ENCODE peak calls at places on chromosomes 3 and 15, in nine cellular contexts. X, S, M, F, D, E, R, O and T are unnamed samples.

GRCh38 chr3:127049390-127049789 is 66.5 kb downstream of the PLXNA1 start:
- DNase-seq in O (no peak), X (no peak), S (no peak), R (no peak), D (no peak), F (no peak), M (no peak), E (no peak), T (no peak)

GRCh38 chr3:112735927-112736326 is 95.0 kb upstream of the CCDC80 start:
- DNase-seq in O (no peak), F (no peak), D (no peak), X (no peak), R (no peak), E (no peak), S (no peak), M (no peak), T (no peak)

GRCh38 chr15:32965897-32966296 is 228.6 kb downstream of the FMN1 start:
- DNase-seq in F (no peak), R (no peak), S (no peak), D (no peak), M (no peak), O (no peak), E (no peak), X (no peak), T (no peak)

GRCh38 chr3:30577788-30578187 is 28.6 kb upstream of the TGFBR2 start:
- DNase-seq in E (no peak), O (no peak), S (no peak), X (no peak), D (no peak), R (no peak), F (no peak), M (no peak), T (no peak)

GRCh38 chr15:99967841-99968371 is 234.7 kb upstream of the LYSMD4 start:
- DNase-seq in D (peak; percentile 18), M (no peak), F (peak; percentile 33), O (no peak), X (peak; percentile 3), R (no peak), S (no peak), E (no peak), T (no peak)

GRCh38 chr3:63940389-63940757 is 28.2 kb upstream of the SCAANT1 start:
- DNase-seq in E (no peak), M (peak; percentile 50), D (no peak), F (peak; percentile 53), O (no peak), S (no peak), X (no peak), R (no peak), T (no peak)

GRCh38 chr3:10601857-10602230 is 96.5 kb upstream of the ATP2B2 start:
- DNase-seq in D (no peak), R (no peak), E (no peak), M (no peak), S (no peak), O (no peak), X (no peak), F (no peak), T (no peak)

GRCh38 chr15:60941448-60941847 is 287.7 kb downstream of the RORA start:
- DNase-seq in O (no peak), E (no peak), M (peak; percentile 49), X (no peak), S (peak; percentile 34), D (no peak), R (no peak), F (no peak), T (no peak)

DNA sequence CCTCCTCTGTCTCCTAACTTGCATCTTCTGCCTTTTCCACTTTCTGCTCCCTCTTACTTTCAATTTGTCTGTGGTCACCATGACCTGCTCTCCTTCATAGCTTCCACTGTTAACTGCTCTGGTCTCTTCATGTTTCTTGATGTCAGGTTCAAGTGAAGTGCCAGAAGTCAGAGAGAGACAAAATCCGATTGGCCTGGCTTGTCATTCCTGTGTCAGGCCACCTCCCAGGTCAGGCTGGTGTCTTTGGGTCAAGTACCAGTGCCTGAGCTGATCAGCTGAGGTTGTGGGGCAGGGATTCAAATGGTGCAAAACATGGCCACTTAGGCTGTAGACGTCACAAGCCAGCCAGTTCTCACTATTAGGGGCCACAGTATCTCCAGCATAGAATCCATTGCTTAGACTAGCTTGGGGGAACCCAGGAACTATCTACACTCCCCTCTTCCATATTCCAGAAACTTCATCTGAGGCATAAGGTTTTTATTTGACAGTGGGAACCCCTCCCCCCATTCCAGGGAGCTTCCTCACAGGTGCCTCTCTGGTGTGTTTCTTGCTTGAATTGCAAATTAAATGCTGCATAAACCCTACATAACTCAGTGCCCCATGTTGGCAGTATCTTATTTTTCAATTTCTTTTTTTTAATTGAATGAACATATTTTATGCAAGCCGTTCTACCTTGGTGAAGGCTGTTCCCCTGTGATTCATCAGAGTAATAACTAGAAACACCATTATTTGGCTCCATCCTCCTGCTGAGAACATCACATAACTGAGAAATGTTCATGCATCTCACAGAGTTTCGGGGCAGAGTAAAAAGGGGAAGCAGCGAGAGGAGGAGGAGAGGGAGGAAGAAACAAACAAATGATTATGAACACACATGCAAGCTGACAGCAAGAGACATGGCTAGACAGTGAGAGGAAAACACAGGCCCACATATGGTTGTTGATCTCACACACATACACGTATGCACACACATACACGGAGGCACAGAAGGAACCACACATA is 175.8 kb downstream of the TLE3 start:
- DNase-seq in E (no peak), D (no peak), R (no peak), O (no peak), X (no peak), M (no peak), F (no peak), S (no peak), T (no peak)
- H3K4me3 ChIP-seq in E (no peak overlapping the region), D (no peak overlapping the region), R (no peak overlapping the region), O (no peak overlapping the region), X (no peak overlapping the region), M (no peak overlapping the region), F (no peak overlapping the region), S (no peak overlapping the region), T (no peak overlapping the region)

GRCh38 chr15:67523337-67523736 is 2.4 kb downstream of the C15orf61 start:
- DNase-seq in E (no peak), S (no peak), M (no peak), F (no peak), X (no peak), D (no peak), R (no peak), O (no peak), T (no peak)

GRCh38 chr15:67520276-67520975 is 505 bp upstream of the C15orf61 start:
- DNase-seq in S (no peak), E (no peak), X (peak; percentile 50), F (peak; percentile 5), D (no peak), M (no peak), O (no peak), R (no peak), T (no peak)

GRCh38 chr15:67524235-67524634 is 3.3 kb downstream of the C15orf61 start:
- DNase-seq in E (no peak), O (no peak), F (no peak), R (no peak), X (no peak), M (no peak), D (no peak), S (no peak), T (no peak)

GRCh38 chr15:67521770-67522568 is 1.0 kb downstream of the C15orf61 start:
- DNase-seq in E (peak; percentile 20), M (no peak), O (peak; percentile 20), R (peak; percentile 50), X (no peak), F (peak; percentile 31), S (no peak), D (no peak), T (no peak)

DNA sequence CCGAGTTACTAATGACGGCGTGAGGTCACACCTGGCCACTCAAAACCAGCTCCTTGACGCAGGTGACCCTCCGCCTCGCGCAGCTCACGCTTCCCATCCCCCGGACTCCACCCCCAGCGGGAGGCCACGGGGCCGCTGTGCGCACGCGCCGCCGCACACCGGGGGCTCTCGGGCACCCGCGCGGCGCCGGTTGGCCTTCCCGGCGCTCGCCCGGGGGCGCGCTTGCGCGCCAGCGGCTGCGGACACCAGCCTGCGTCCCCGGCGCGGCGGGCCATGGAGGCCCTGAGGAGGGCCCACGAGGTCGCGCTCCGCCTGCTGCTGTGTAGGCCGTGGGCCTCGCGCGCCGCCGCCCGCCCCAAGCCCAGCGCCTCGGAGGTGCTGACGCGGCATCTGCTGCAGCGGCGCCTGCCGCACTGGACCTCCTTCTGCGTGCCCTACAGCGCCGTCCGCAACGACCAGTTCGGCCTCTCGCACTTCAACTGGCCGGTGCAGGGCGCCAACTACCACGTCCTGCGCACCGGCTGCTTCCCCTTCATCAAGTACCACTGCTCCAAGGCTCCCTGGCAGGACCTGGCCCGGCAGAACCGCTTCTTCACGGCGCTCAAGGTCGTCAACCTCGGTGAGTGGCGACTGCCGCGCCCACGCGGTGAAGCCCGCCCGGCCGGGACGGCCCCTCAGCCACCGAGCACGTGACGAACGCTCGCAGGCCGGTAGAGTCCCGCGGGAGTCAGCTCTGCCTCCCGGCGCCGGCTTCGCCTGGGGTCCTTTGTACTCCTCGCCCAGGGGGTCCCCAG is at the start of gene C15orf61:
- DNase-seq in F (peak; percentile 83), O (peak; percentile 97), R (no peak), M (no peak), D (peak; percentile 91), X (peak; percentile 84), S (peak; percentile 95), E (peak; percentile 84), T (no peak)
- TF ChIP-seq CTCF in F (no peak), O (peak; percentile 28), R (no peak), M (peak; percentile 10), D (no peak), X (no peak), S (no peak), E (no peak), T (no peak)

GRCh38 chr15:90644946-90645725 is 72.0 kb upstream of the BLM start:
- DNase-seq in D (no peak), O (no peak), M (no peak), X (no peak), E (no peak), R (no peak), F (no peak), S (no peak), T (no peak)

GRCh38 chr15:90643301-90643632 is 73.9 kb upstream of the BLM start:
- DNase-seq in E (no peak), X (no peak), D (no peak), M (no peak), F (no peak), R (no peak), S (no peak), O (no peak), T (no peak)

GRCh38 chr15:90645873-90646605 is 71.1 kb upstream of the BLM start:
- DNase-seq in F (no peak), O (no peak), R (no peak), E (no peak), X (no peak), D (peak; percentile 27), M (no peak), S (no peak), T (no peak)

GRCh38 chr15:90642464-90643300 is 74.5 kb upstream of the BLM start:
- DNase-seq in D (no peak), O (no peak), M (no peak), E (no peak), R (no peak), X (no peak), S (no peak), F (no peak), T (no peak)

DNA sequence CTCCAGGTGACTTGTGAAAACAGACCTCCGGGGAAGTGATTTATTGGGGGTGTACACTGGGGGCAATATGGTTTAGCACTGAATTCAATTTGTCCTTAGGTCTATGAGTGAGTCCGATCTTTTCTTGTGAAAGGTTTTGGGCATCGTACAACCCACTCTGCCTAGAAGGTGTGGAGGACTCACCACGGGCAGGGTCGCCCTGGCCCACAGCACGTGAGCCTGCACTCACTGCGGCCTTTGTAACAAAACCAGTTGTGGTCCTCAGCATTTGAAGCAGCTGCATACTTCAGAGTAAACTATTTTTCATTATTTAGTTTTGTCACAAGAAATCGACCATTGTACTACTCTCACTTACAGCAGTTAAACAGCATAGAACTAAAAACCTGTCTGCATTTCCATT is 72.6 kb upstream of the BLM start:
- DNase-seq in O (no peak), E (no peak), X (no peak), M (no peak), S (no peak), F (no peak), D (no peak), R (no peak), T (no peak)
- H3K4me3 ChIP-seq in O (no peak overlapping the region), E (no peak overlapping the region), X (no peak overlapping the region), M (no peak overlapping the region), S (no peak overlapping the region), F (no peak overlapping the region), D (no peak overlapping the region), R (no peak overlapping the region), T (no peak overlapping the region)

GRCh38 chr3:120418866-120419490 is 31.8 kb downstream of the FSTL1 start:
- DNase-seq in R (no peak), S (peak; percentile 63), X (no peak), E (peak; percentile 71), F (peak; percentile 77), O (peak; percentile 63), D (peak; percentile 51), M (no peak), T (no peak)
- TF ChIP-seq CTCF in R (peak; percentile 23), S (peak; percentile 71), X (no peak), E (peak; percentile 18), F (peak; percentile 25), O (peak; percentile 72), D (no peak), M (no peak), T (peak; percentile 84)